ENCODE peak calls at places on chromosome 21, in eight cellular contexts. One of them, this sample, is unnamed.

GRCh38 chr21:32978346-32979270 is 47.1 kb upstream of the OLIG2 start:
- DNase-seq in uterus: no peak
- DNase-seq in HEK293T: no peak
- DNase-seq in SHP77 treated with DMSO at 0.1 percent for 48 hours: no peak
- DNase-seq in progenitor cell of endocrine pancreas: no peak
- DNase-seq in activated T-cell treated with anti-CD3 and anti-CD28 coated beads for 1 hour: no peak
- DNase-seq in NCI-H1417: no peak
- DNase-seq in mucosa of descending colon: no peak
- DNase-seq in this sample: no peak

GRCh38 chr21:26800455-26801454 is 44.5 kb downstream of the ADAMTS1 start:
- DNase-seq in NCI-H1417: no peak
- DNase-seq in activated T-cell treated with anti-CD3 and anti-CD28 coated beads for 1 hour: no peak
- DNase-seq in uterus: peak; percentile 56
- DNase-seq in HEK293T: no peak
- DNase-seq in progenitor cell of endocrine pancreas: no peak
- DNase-seq in SHP77 treated with DMSO at 0.1 percent for 48 hours: no peak
- DNase-seq in mucosa of descending colon: no peak
- DNase-seq in this sample: no peak

GRCh38 chr21:42397291-42398129 is 1.7 kb upstream of the TMPRSS3 start:
- DNase-seq in activated T-cell treated with anti-CD3 and anti-CD28 coated beads for 1 hour: no peak
- DNase-seq in SHP77 treated with DMSO at 0.1 percent for 48 hours: no peak
- DNase-seq in uterus: no peak
- DNase-seq in HEK293T: no peak
- DNase-seq in NCI-H1417: no peak
- DNase-seq in mucosa of descending colon: no peak
- DNase-seq in progenitor cell of endocrine pancreas: no peak
- DNase-seq in this sample: no peak

GRCh38 chr21:42593007-42593814 is 60.2 kb upstream of the PDE9A start:
- DNase-seq in mucosa of descending colon: peak; percentile 87
- DNase-seq in SHP77 treated with DMSO at 0.1 percent for 48 hours: no peak
- DNase-seq in progenitor cell of endocrine pancreas: peak; percentile 55
- DNase-seq in activated T-cell treated with anti-CD3 and anti-CD28 coated beads for 1 hour: peak; percentile 59
- DNase-seq in uterus: peak; percentile 68
- DNase-seq in HEK293T: peak; percentile 92
- DNase-seq in NCI-H1417: peak; percentile 88
- DNase-seq in this sample: peak; percentile 92

GRCh38 chr21:38839370-38839681 is 33.6 kb downstream of the ETS2 start:
- DNase-seq in SHP77 treated with DMSO at 0.1 percent for 48 hours: no peak
- DNase-seq in uterus: no peak
- DNase-seq in activated T-cell treated with anti-CD3 and anti-CD28 coated beads for 1 hour: no peak
- DNase-seq in HEK293T: no peak
- DNase-seq in progenitor cell of endocrine pancreas: no peak
- DNase-seq in NCI-H1417: no peak
- DNase-seq in mucosa of descending colon: no peak
- DNase-seq in this sample: peak; percentile 36

GRCh38 chr21:40381111-40381510 is 465.8 kb downstream of the DSCAM start:
- DNase-seq in mucosa of descending colon: no peak
- DNase-seq in progenitor cell of endocrine pancreas: no peak
- DNase-seq in uterus: no peak
- DNase-seq in NCI-H1417: no peak
- DNase-seq in HEK293T: no peak
- DNase-seq in SHP77 treated with DMSO at 0.1 percent for 48 hours: no peak
- DNase-seq in activated T-cell treated with anti-CD3 and anti-CD28 coated beads for 1 hour: no peak
- DNase-seq in this sample: no peak

GRCh38 chr21:25790122-25790951 is 55.6 kb downstream of the GABPA start:
- DNase-seq in uterus: no peak
- DNase-seq in HEK293T: peak; percentile 53
- DNase-seq in progenitor cell of endocrine pancreas: no peak
- DNase-seq in activated T-cell treated with anti-CD3 and anti-CD28 coated beads for 1 hour: no peak
- DNase-seq in SHP77 treated with DMSO at 0.1 percent for 48 hours: peak; percentile 50
- DNase-seq in mucosa of descending colon: peak; percentile 21
- DNase-seq in NCI-H1417: peak; percentile 86
- DNase-seq in this sample: peak; percentile 16

GRCh38 chr21:9758888-9759287 is 762.5 kb upstream of the TPTE start:
- DNase-seq in NCI-H1417: no peak
- DNase-seq in activated T-cell treated with anti-CD3 and anti-CD28 coated beads for 1 hour: no peak
- DNase-seq in progenitor cell of endocrine pancreas: no peak
- DNase-seq in mucosa of descending colon: no peak
- DNase-seq in uterus: no peak
- DNase-seq in HEK293T: no peak
- DNase-seq in SHP77 treated with DMSO at 0.1 percent for 48 hours: no peak
- DNase-seq in this sample: no peak

GRCh38 chr21:16695074-16695473 is 817.8 kb upstream of the CXADR start:
- DNase-seq in mucosa of descending colon: no peak
- DNase-seq in progenitor cell of endocrine pancreas: no peak
- DNase-seq in NCI-H1417: no peak
- DNase-seq in activated T-cell treated with anti-CD3 and anti-CD28 coated beads for 1 hour: no peak
- DNase-seq in HEK293T: no peak
- DNase-seq in SHP77 treated with DMSO at 0.1 percent for 48 hours: no peak
- DNase-seq in uterus: no peak
- DNase-seq in this sample: no peak

GRCh38 chr21:36113647-36114428 is 21.0 kb upstream of the CBR3 start:
- DNase-seq in activated T-cell treated with anti-CD3 and anti-CD28 coated beads for 1 hour: peak; percentile 39
- DNase-seq in HEK293T: no peak
- DNase-seq in SHP77 treated with DMSO at 0.1 percent for 48 hours: no peak
- DNase-seq in mucosa of descending colon: peak; percentile 89
- DNase-seq in progenitor cell of endocrine pancreas: no peak
- DNase-seq in NCI-H1417: peak; percentile 95
- DNase-seq in uterus: no peak
- DNase-seq in this sample: no peak

GRCh38 chr21:18636897-18637296 is 233.3 kb upstream of the TMPRSS15 start:
- DNase-seq in progenitor cell of endocrine pancreas: no peak
- DNase-seq in HEK293T: no peak
- DNase-seq in activated T-cell treated with anti-CD3 and anti-CD28 coated beads for 1 hour: no peak
- DNase-seq in SHP77 treated with DMSO at 0.1 percent for 48 hours: no peak
- DNase-seq in NCI-H1417: no peak
- DNase-seq in mucosa of descending colon: no peak
- DNase-seq in uterus: no peak
- DNase-seq in this sample: no peak

GRCh38 chr21:39176312-39176711 is 6.9 kb downstream of the PSMG1 start:
- DNase-seq in NCI-H1417: peak; percentile 46
- DNase-seq in activated T-cell treated with anti-CD3 and anti-CD28 coated beads for 1 hour: no peak
- DNase-seq in uterus: no peak
- DNase-seq in HEK293T: no peak
- DNase-seq in mucosa of descending colon: no peak
- DNase-seq in SHP77 treated with DMSO at 0.1 percent for 48 hours: no peak
- DNase-seq in progenitor cell of endocrine pancreas: no peak
- DNase-seq in this sample: no peak

GRCh38 chr21:43665879-43666278 is 6.5 kb downstream of the RRP1B start:
- DNase-seq in mucosa of descending colon: no peak
- DNase-seq in NCI-H1417: no peak
- DNase-seq in uterus: no peak
- DNase-seq in activated T-cell treated with anti-CD3 and anti-CD28 coated beads for 1 hour: no peak
- DNase-seq in progenitor cell of endocrine pancreas: no peak
- DNase-seq in HEK293T: no peak
- DNase-seq in SHP77 treated with DMSO at 0.1 percent for 48 hours: no peak
- DNase-seq in this sample: no peak

GRCh38 chr21:16117331-16117730 is 387.5 kb downstream of the USP25 start:
- DNase-seq in activated T-cell treated with anti-CD3 and anti-CD28 coated beads for 1 hour: no peak
- DNase-seq in mucosa of descending colon: no peak
- DNase-seq in NCI-H1417: no peak
- DNase-seq in progenitor cell of endocrine pancreas: no peak
- DNase-seq in HEK293T: no peak
- DNase-seq in SHP77 treated with DMSO at 0.1 percent for 48 hours: no peak
- DNase-seq in uterus: no peak
- DNase-seq in this sample: no peak

GRCh38 chr21:36825683-36826082 is 126.8 kb downstream of the SIM2 start:
- DNase-seq in HEK293T: no peak
- DNase-seq in mucosa of descending colon: no peak
- DNase-seq in NCI-H1417: peak; percentile 94
- DNase-seq in uterus: no peak
- DNase-seq in SHP77 treated with DMSO at 0.1 percent for 48 hours: peak; percentile 25
- DNase-seq in progenitor cell of endocrine pancreas: no peak
- DNase-seq in activated T-cell treated with anti-CD3 and anti-CD28 coated beads for 1 hour: no peak
- DNase-seq in this sample: no peak

GRCh38 chr21:39105341-39105765 is 77.9 kb downstream of the PSMG1 start:
- DNase-seq in HEK293T: no peak
- DNase-seq in progenitor cell of endocrine pancreas: no peak
- DNase-seq in NCI-H1417: no peak
- DNase-seq in mucosa of descending colon: no peak
- DNase-seq in SHP77 treated with DMSO at 0.1 percent for 48 hours: no peak
- DNase-seq in activated T-cell treated with anti-CD3 and anti-CD28 coated beads for 1 hour: no peak
- DNase-seq in uterus: no peak
- DNase-seq in this sample: no peak

GRCh38 chr21:43598416-43599120 is 60.7 kb downstream of the HSF2BP start:
- DNase-seq in progenitor cell of endocrine pancreas: no peak
- DNase-seq in mucosa of descending colon: no peak
- DNase-seq in NCI-H1417: no peak
- DNase-seq in activated T-cell treated with anti-CD3 and anti-CD28 coated beads for 1 hour: no peak
- DNase-seq in HEK293T: no peak
- DNase-seq in SHP77 treated with DMSO at 0.1 percent for 48 hours: no peak
- DNase-seq in uterus: no peak
- DNase-seq in this sample: peak; percentile 25

GRCh38 chr21:43736224-43736883 is 17.4 kb downstream of the PDXK start:
- DNase-seq in NCI-H1417: no peak
- DNase-seq in mucosa of descending colon: no peak
- DNase-seq in progenitor cell of endocrine pancreas: no peak
- DNase-seq in SHP77 treated with DMSO at 0.1 percent for 48 hours: no peak
- DNase-seq in uterus: no peak
- DNase-seq in activated T-cell treated with anti-CD3 and anti-CD28 coated beads for 1 hour: no peak
- DNase-seq in HEK293T: no peak
- DNase-seq in this sample: no peak

GRCh38 chr21:45982758-45983731 is 1.5 kb downstream of the COL6A1 start:
- DNase-seq in SHP77 treated with DMSO at 0.1 percent for 48 hours: no peak
- DNase-seq in uterus: peak; percentile 32
- DNase-seq in activated T-cell treated with anti-CD3 and anti-CD28 coated beads for 1 hour: no peak
- DNase-seq in progenitor cell of endocrine pancreas: no peak
- DNase-seq in HEK293T: no peak
- DNase-seq in mucosa of descending colon: no peak
- DNase-seq in NCI-H1417: no peak
- DNase-seq in this sample: no peak

GRCh38 chr21:38448619-38449186 is 49.6 kb downstream of the ERG start:
- DNase-seq in activated T-cell treated with anti-CD3 and anti-CD28 coated beads for 1 hour: no peak
- DNase-seq in mucosa of descending colon: peak; percentile 15
- DNase-seq in progenitor cell of endocrine pancreas: no peak
- DNase-seq in NCI-H1417: no peak
- DNase-seq in HEK293T: no peak
- DNase-seq in SHP77 treated with DMSO at 0.1 percent for 48 hours: no peak
- DNase-seq in uterus: no peak
- DNase-seq in this sample: no peak

GRCh38 chr21:42621166-42621827 is 32.1 kb upstream of the PDE9A start:
- DNase-seq in HEK293T: no peak
- DNase-seq in NCI-H1417: no peak
- DNase-seq in progenitor cell of endocrine pancreas: no peak
- DNase-seq in mucosa of descending colon: peak; percentile 60
- DNase-seq in uterus: no peak
- DNase-seq in activated T-cell treated with anti-CD3 and anti-CD28 coated beads for 1 hour: no peak
- DNase-seq in SHP77 treated with DMSO at 0.1 percent for 48 hours: no peak
- DNase-seq in this sample: no peak

GRCh38 chr21:46000731-46001641 is 19.4 kb downstream of the COL6A1 start:
- DNase-seq in activated T-cell treated with anti-CD3 and anti-CD28 coated beads for 1 hour: no peak
- DNase-seq in mucosa of descending colon: no peak
- DNase-seq in progenitor cell of endocrine pancreas: no peak
- DNase-seq in NCI-H1417: no peak
- DNase-seq in uterus: peak; percentile 42
- DNase-seq in HEK293T: no peak
- DNase-seq in SHP77 treated with DMSO at 0.1 percent for 48 hours: no peak
- DNase-seq in this sample: no peak

GRCh38 chr21:45818904-45819285 is 162.7 kb upstream of the COL6A1 start:
- DNase-seq in uterus: no peak
- DNase-seq in HEK293T: no peak
- DNase-seq in mucosa of descending colon: no peak
- DNase-seq in SHP77 treated with DMSO at 0.1 percent for 48 hours: no peak
- DNase-seq in NCI-H1417: no peak
- DNase-seq in activated T-cell treated with anti-CD3 and anti-CD28 coated beads for 1 hour: peak; percentile 41
- DNase-seq in progenitor cell of endocrine pancreas: no peak
- DNase-seq in this sample: peak; percentile 66

GRCh38 chr21:37574316-37574715 is 207.7 kb downstream of the DYRK1A start:
- DNase-seq in NCI-H1417: no peak
- DNase-seq in SHP77 treated with DMSO at 0.1 percent for 48 hours: no peak
- DNase-seq in activated T-cell treated with anti-CD3 and anti-CD28 coated beads for 1 hour: no peak
- DNase-seq in uterus: no peak
- DNase-seq in progenitor cell of endocrine pancreas: no peak
- DNase-seq in mucosa of descending colon: no peak
- DNase-seq in HEK293T: no peak
- DNase-seq in this sample: no peak

GRCh38 chr21:39911792-39912191 is 44.6 kb downstream of the PCP4 start:
- DNase-seq in mucosa of descending colon: no peak
- DNase-seq in progenitor cell of endocrine pancreas: no peak
- DNase-seq in HEK293T: no peak
- DNase-seq in activated T-cell treated with anti-CD3 and anti-CD28 coated beads for 1 hour: no peak
- DNase-seq in NCI-H1417: peak; percentile 64
- DNase-seq in uterus: no peak
- DNase-seq in SHP77 treated with DMSO at 0.1 percent for 48 hours: no peak
- DNase-seq in this sample: no peak

GRCh38 chr21:39867198-39867650 is at the start of gene PCP4:
- DNase-seq in SHP77 treated with DMSO at 0.1 percent for 48 hours: peak; percentile 53
- DNase-seq in progenitor cell of endocrine pancreas: peak; percentile 64
- DNase-seq in HEK293T: peak; percentile 65
- DNase-seq in NCI-H1417: peak; percentile 89
- DNase-seq in mucosa of descending colon: peak; percentile 73
- DNase-seq in uterus: peak; percentile 45
- DNase-seq in activated T-cell treated with anti-CD3 and anti-CD28 coated beads for 1 hour: no peak
- DNase-seq in this sample: no peak

GRCh38 chr21:19607983-19608668 is 1204.5 kb upstream of the TMPRSS15 start:
- DNase-seq in mucosa of descending colon: no peak
- DNase-seq in uterus: no peak
- DNase-seq in progenitor cell of endocrine pancreas: no peak
- DNase-seq in NCI-H1417: peak; percentile 31
- DNase-seq in activated T-cell treated with anti-CD3 and anti-CD28 coated beads for 1 hour: no peak
- DNase-seq in SHP77 treated with DMSO at 0.1 percent for 48 hours: no peak
- DNase-seq in HEK293T: no peak
- DNase-seq in this sample: no peak

GRCh38 chr21:28608646-28609045 is 384.0 kb downstream of the LTN1 start:
- DNase-seq in mucosa of descending colon: no peak
- DNase-seq in activated T-cell treated with anti-CD3 and anti-CD28 coated beads for 1 hour: no peak
- DNase-seq in NCI-H1417: no peak
- DNase-seq in HEK293T: no peak
- DNase-seq in SHP77 treated with DMSO at 0.1 percent for 48 hours: no peak
- DNase-seq in progenitor cell of endocrine pancreas: no peak
- DNase-seq in uterus: no peak
- DNase-seq in this sample: no peak

GRCh38 chr21:25639922-25640670 is 1.0 kb downstream of the JAM2 start:
- DNase-seq in HEK293T: peak; percentile 56
- DNase-seq in mucosa of descending colon: peak; percentile 10
- DNase-seq in NCI-H1417: peak; percentile 73
- DNase-seq in uterus: peak; percentile 38
- DNase-seq in progenitor cell of endocrine pancreas: peak; percentile 17
- DNase-seq in activated T-cell treated with anti-CD3 and anti-CD28 coated beads for 1 hour: no peak
- DNase-seq in SHP77 treated with DMSO at 0.1 percent for 48 hours: no peak
- DNase-seq in this sample: no peak

GRCh38 chr21:14088391-14088790 is 122.4 kb downstream of the LIPI start:
- DNase-seq in uterus: no peak
- DNase-seq in HEK293T: no peak
- DNase-seq in NCI-H1417: peak; percentile 19
- DNase-seq in mucosa of descending colon: no peak
- DNase-seq in progenitor cell of endocrine pancreas: no peak
- DNase-seq in SHP77 treated with DMSO at 0.1 percent for 48 hours: no peak
- DNase-seq in activated T-cell treated with anti-CD3 and anti-CD28 coated beads for 1 hour: no peak
- DNase-seq in this sample: no peak

GRCh38 chr21:21019681-21020080 is 21.5 kb downstream of the NCAM2 start:
- DNase-seq in progenitor cell of endocrine pancreas: no peak
- DNase-seq in mucosa of descending colon: no peak
- DNase-seq in uterus: no peak
- DNase-seq in SHP77 treated with DMSO at 0.1 percent for 48 hours: no peak
- DNase-seq in HEK293T: no peak
- DNase-seq in NCI-H1417: no peak
- DNase-seq in activated T-cell treated with anti-CD3 and anti-CD28 coated beads for 1 hour: no peak
- DNase-seq in this sample: no peak

GRCh38 chr21:15531986-15532385 is 197.8 kb upstream of the USP25 start:
- DNase-seq in progenitor cell of endocrine pancreas: no peak
- DNase-seq in activated T-cell treated with anti-CD3 and anti-CD28 coated beads for 1 hour: no peak
- DNase-seq in SHP77 treated with DMSO at 0.1 percent for 48 hours: no peak
- DNase-seq in HEK293T: no peak
- DNase-seq in NCI-H1417: no peak
- DNase-seq in mucosa of descending colon: no peak
- DNase-seq in uterus: no peak
- DNase-seq in this sample: no peak

GRCh38 chr21:39263372-39263771 is 50.1 kb downstream of the BRWD1 start:
- DNase-seq in SHP77 treated with DMSO at 0.1 percent for 48 hours: no peak
- DNase-seq in NCI-H1417: no peak
- DNase-seq in uterus: no peak
- DNase-seq in progenitor cell of endocrine pancreas: no peak
- DNase-seq in mucosa of descending colon: no peak
- DNase-seq in HEK293T: no peak
- DNase-seq in activated T-cell treated with anti-CD3 and anti-CD28 coated beads for 1 hour: no peak
- DNase-seq in this sample: no peak

GRCh38 chr21:44858291-44858690 is 15.2 kb downstream of the PTTG1IP start:
- DNase-seq in mucosa of descending colon: no peak
- DNase-seq in SHP77 treated with DMSO at 0.1 percent for 48 hours: no peak
- DNase-seq in progenitor cell of endocrine pancreas: no peak
- DNase-seq in HEK293T: no peak
- DNase-seq in NCI-H1417: no peak
- DNase-seq in uterus: no peak
- DNase-seq in activated T-cell treated with anti-CD3 and anti-CD28 coated beads for 1 hour: no peak
- DNase-seq in this sample: no peak

This sample was measured in hepatic stellate cell.